ENCODE peak calls at places on chromosomes 13 and 19, in six cellular contexts. U is cardiac muscle cell, F is choroid plexus epithelial cell, S is prostate gland, P is lower leg skin, L is breast epithelium. B is an unnamed sample.

GRCh38 chr13:73754727-73755292 is 379.4 kb downstream of the KLF12 start:
- DNase-seq in F (peak), U (peak), S (peak), L (no peak), P (peak), B (no peak)

GRCh38 chr19:33393286-33394005 is 19.9 kb downstream of the CEBPG start:
- DNase-seq in S (no peak), L (peak), F (no peak), P (no peak), U (no peak), B (peak)

GRCh38 chr19:14418743-14419037 is 451 bp downstream of the DDX39A start:
- DNase-seq in F (no peak), P (no peak), S (no peak), L (no peak), U (no peak), B (no peak)

GRCh38 chr13:26601669-26602068 is 44.2 kb downstream of the WASF3 start:
- DNase-seq in F (peak), U (no peak), S (no peak), L (no peak), P (no peak), B (no peak)

GRCh38 chr19:19342086-19343015 is 21.7 kb downstream of the MAU2 start:
- DNase-seq in L (peak), U (peak), P (no peak), F (peak), S (peak), B (no peak)

GRCh38 chr19:1068111-1069001 is 1.4 kb downstream of the ARHGAP45 start:
- DNase-seq in F (no peak), S (no peak), P (no peak), U (no peak), L (no peak), B (peak)

GRCh38 chr13:83692800-83693199 is 189.5 kb downstream of the SLITRK1 start:
- DNase-seq in L (no peak), P (no peak), F (no peak), U (no peak), S (no peak), B (no peak)

GRCh38 chr13:21673592-21674270 is 2.9 kb downstream of the FGF9 start:
- DNase-seq in F (peak), L (no peak), P (no peak), U (peak), S (no peak), B (no peak)

GRCh38 chr19:12666305-12667048 is at the start of the genes MAN2B1 and WDR83:
- DNase-seq in S (peak), F (peak), U (peak), P (peak), L (peak), B (no peak)

GRCh38 chr19:3098515-3099346 is 4.6 kb downstream of the GNA11 start:
- DNase-seq in S (no peak), F (peak), P (no peak), L (no peak), U (no peak), B (no peak)

GRCh38 chr19:398719-399118 is 10.2 kb downstream of the C2CD4C start:
- DNase-seq in F (no peak), P (no peak), S (no peak), L (peak), U (no peak), B (peak)

GRCh38 chr19:47660435-47660832 is 51.5 kb downstream of the BICRA start:
- DNase-seq in P (no peak), U (no peak), S (no peak), F (no peak), L (no peak), B (no peak)

GRCh38 chr13:73212482-73212881 is 153.7 kb downstream of the KLF5 start:
- DNase-seq in U (no peak), S (no peak), F (peak), P (no peak), L (no peak), B (no peak)

GRCh38 chr13:98364648-98365047 is 187.6 kb upstream of the RNF113B start:
- DNase-seq in L (no peak), U (no peak), P (no peak), F (no peak), S (no peak), B (no peak)

GRCh38 chr13:30033681-30034447 is 183.4 kb upstream of the UBL3 start:
- DNase-seq in U (peak), F (peak), L (no peak), S (no peak), P (no peak), B (no peak)

GRCh38 chr19:2332341-2333026 is 4.0 kb downstream of the SPPL2B start:
- DNase-seq in L (no peak), P (no peak), S (no peak), F (no peak), U (no peak), B (no peak)

GRCh38 chr13:113562085-113562749 is 22.3 kb upstream of the TFDP1 start:
- DNase-seq in S (peak), F (peak), L (peak), P (peak), U (peak), B (peak)

GRCh38 chr13:51874651-51875050 is 12.9 kb downstream of the CCDC70 start:
- DNase-seq in F (no peak), U (no peak), L (no peak), P (no peak), S (no peak), B (no peak)

GRCh38 chr19:17394891-17395415 is 957 bp upstream of the CCDC194 start:
- DNase-seq in S (no peak), U (peak), L (no peak), F (peak), P (no peak), B (no peak)

GRCh38 chr13:114105351-114106225 is 26.8 kb downstream of the RASA3 start:
- DNase-seq in U (peak), P (no peak), L (peak), F (peak), S (no peak), B (peak)

GRCh38 chr19:5470264-5470671 is 15.1 kb downstream of the ZNRF4 start:
- DNase-seq in F (no peak), L (no peak), P (peak), S (peak), U (no peak), B (no peak)

GRCh38 chr13:29859971-29860370 is 9.6 kb upstream of the UBL3 start:
- DNase-seq in U (no peak), P (no peak), L (no peak), S (no peak), F (no peak), B (no peak)

GRCh38 chr13:72431981-72432617 is 295.3 kb downstream of the MZT1 start:
- DNase-seq in F (peak), S (no peak), U (no peak), L (no peak), P (no peak), B (no peak)

GRCh38 chr19:4064551-4065260 is 2.0 kb downstream of the ZBTB7A start:
- DNase-seq in F (no peak), P (peak), U (peak), S (peak), L (no peak), B (peak)

GRCh38 chr13:78852709-78853108 is 193.8 kb upstream of the OBI1 start:
- DNase-seq in P (no peak), U (no peak), L (no peak), S (no peak), F (no peak), B (no peak)

GRCh38 chr13:34432234-34432633 is 509.8 kb upstream of the NBEA start:
- DNase-seq in P (no peak), L (no peak), U (no peak), F (no peak), S (no peak), B (no peak)

GRCh38 chr13:35378939-35379338 is 97.5 kb downstream of the MAB21L1 start:
- DNase-seq in F (peak), U (no peak), P (no peak), L (no peak), S (no peak), B (no peak)

GRCh38 chr13:32254916-32255743 is 60.0 kb downstream of the ZAR1L start:
- DNase-seq in P (no peak), S (no peak), U (no peak), F (no peak), L (no peak), B (no peak)

GRCh38 chr13:98739023-98739422 is 13.4 kb downstream of the SLC15A1 start:
- DNase-seq in S (no peak), L (no peak), P (no peak), F (no peak), U (no peak), B (no peak)

GRCh38 chr19:38044267-38045111 is 137.5 kb downstream of the SIPA1L3 start:
- DNase-seq in F (peak), P (no peak), S (no peak), L (no peak), U (no peak), B (no peak)
- TF ChIP-seq CTCF in F (peak), P (no peak), S (no peak), L (no peak), U (no peak), B (peak)

DNA sequence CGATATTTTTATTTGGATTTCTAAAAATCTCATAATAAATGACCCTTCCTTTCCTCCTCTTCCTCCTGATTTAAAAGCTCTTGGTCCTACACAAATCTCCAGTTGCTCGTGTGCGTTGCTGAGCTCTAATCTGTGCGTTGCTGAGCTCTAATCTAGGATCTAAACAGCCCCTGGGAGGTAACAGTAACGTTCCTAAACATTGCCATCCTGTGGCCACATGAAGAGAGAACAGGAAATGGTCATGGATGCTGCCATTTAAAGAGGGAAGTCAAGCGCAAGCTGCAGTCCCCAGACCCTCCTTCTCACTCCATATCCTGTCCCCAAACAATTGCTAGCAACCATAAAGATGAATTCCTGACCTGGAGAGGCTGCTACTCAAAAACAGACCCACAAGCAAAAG is 170.8 kb downstream of the NUFIP1 start:
- DNase-seq in F (peak), U (peak), P (no peak), L (no peak), S (no peak), B (no peak)
- TF ChIP-seq CTCF in F (peak), U (peak), P (no peak), L (no peak), S (no peak), B (peak)

DNA sequence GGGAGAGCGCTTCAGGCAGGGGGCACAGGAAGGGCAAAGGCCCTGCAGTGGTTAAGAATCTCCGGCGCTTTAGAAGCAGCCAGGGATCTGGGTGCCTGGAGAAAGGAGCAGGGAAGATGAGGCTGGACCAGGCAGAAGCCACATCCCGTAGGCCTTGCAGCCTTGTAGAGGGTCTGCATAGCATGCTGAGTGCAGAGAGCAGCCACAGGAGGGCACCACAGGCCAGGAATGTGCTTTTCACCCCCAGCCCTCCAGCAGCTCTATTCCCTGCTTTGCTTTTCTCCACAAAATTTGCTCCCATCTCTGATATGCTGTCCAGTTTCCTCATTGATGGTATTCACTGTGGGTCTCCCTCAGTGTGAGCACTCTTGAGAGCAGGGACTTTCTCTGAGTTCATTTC is 5.7 kb downstream of the WDR62 start:
- DNase-seq in L (no peak), F (peak), U (peak), P (no peak), S (no peak), B (no peak)
- TF ChIP-seq CTCF in L (peak), F (peak), U (peak), P (peak), S (peak), B (peak)

GRCh38 chr19:10701955-10702307 is 692 bp downstream of the QTRT1 start:
- DNase-seq in S (no peak), U (peak), P (no peak), L (no peak), F (no peak), B (no peak)
- TF ChIP-seq CTCF in S (no peak), U (no peak), P (no peak), L (no peak), F (no peak), B (no peak)

B was measured in RWPE2.